ENCODE peak calls at places on chromosomes 2 and 18, in nine cellular contexts. G, M, E, D, A, O, J, F and N are unnamed samples.
A peak's percentile ranks its signal among the peaks of the same experiment; 100 is the strongest.

GRCh38 chr18:48528861-48529260 is 10.0 kb upstream of the CTIF start:
- DNase-seq in M (no peak), D (no peak), O (no peak), E (no peak), F (no peak), G (no peak), J (no peak), A (no peak), N (no peak)

GRCh38 chr2:24491626-24492282 is 700 bp downstream of the NCOA1 start:
- DNase-seq in J (peak; percentile 65), F (peak; percentile 57), A (no peak), D (peak; percentile 87), M (peak; percentile 26), G (peak; percentile 20), O (peak; percentile 17), E (peak; percentile 77), N (no peak)

GRCh38 chr2:132009874-132010521 is 151.8 kb downstream of the ANKRD30BL start:
- DNase-seq in A (peak; percentile 7), M (no peak), D (peak; percentile 44), G (peak; percentile 6), J (no peak), F (no peak), O (no peak), E (peak; percentile 47), N (no peak)

GRCh38 chr2:163341426-163341825 is 394.4 kb downstream of the FIGN start:
- DNase-seq in O (peak; percentile 48), M (peak; percentile 60), F (no peak), E (no peak), J (no peak), D (no peak), A (peak; percentile 69), G (peak; percentile 85), N (peak; percentile 71)

GRCh38 chr2:148670773-148671172 is 26.2 kb downstream of the EPC2 start:
- DNase-seq in D (no peak), O (peak; percentile 73), F (no peak), A (peak; percentile 44), E (no peak), G (peak; percentile 26), M (no peak), J (no peak), N (peak; percentile 77)

GRCh38 chr18:25503567-25504081 is 151.7 kb upstream of the ZNF521 start:
- DNase-seq in F (no peak), O (peak; percentile 42), G (peak; percentile 79), E (peak; percentile 75), D (peak; percentile 64), A (peak; percentile 65), J (no peak), M (peak; percentile 77), N (peak; percentile 49)

GRCh38 chr18:63409301-63409700 is 13.0 kb downstream of the VPS4B start:
- DNase-seq in F (no peak), D (no peak), J (peak; percentile 25), M (peak; percentile 4), G (peak; percentile 38), E (no peak), O (peak; percentile 80), A (peak; percentile 60), N (peak; percentile 34)

GRCh38 chr2:96907405-96908041 is 37.6 kb upstream of the SEMA4C start:
- DNase-seq in G (peak; percentile 55), O (no peak), F (no peak), E (peak; percentile 65), J (no peak), M (peak; percentile 28), A (peak; percentile 21), D (peak; percentile 90), N (no peak)

GRCh38 chr2:112579280-112579679 is 5.1 kb upstream of the CHCHD5 start:
- DNase-seq in E (no peak), G (peak; percentile 88), F (no peak), M (peak; percentile 91), D (no peak), O (peak; percentile 95), J (no peak), A (peak; percentile 92), N (peak; percentile 87)

GRCh38 chr18:13447621-13448020 is 229.1 kb downstream of the LDLRAD4 start:
- DNase-seq in F (no peak), O (no peak), G (peak; percentile 87), D (peak; percentile 49), E (peak; percentile 48), M (peak; percentile 51), A (peak; percentile 45), J (no peak), N (no peak)

GRCh38 chr18:78754311-78755043 is 225.1 kb upstream of the SALL3 start:
- DNase-seq in A (no peak), E (no peak), J (no peak), G (no peak), F (no peak), D (peak; percentile 28), O (no peak), M (no peak), N (no peak)

GRCh38 chr2:196324212-196324611 is 152.8 kb upstream of the STK17B start:
- DNase-seq in F (no peak), G (no peak), O (no peak), E (no peak), M (no peak), J (no peak), D (no peak), A (peak; percentile 44), N (no peak)

GRCh38 chr2:154898269-154898668 is 199.8 kb downstream of the KCNJ3 start:
- DNase-seq in M (no peak), F (no peak), J (no peak), E (no peak), A (no peak), D (no peak), O (no peak), G (no peak), N (no peak)

GRCh38 chr18:7749510-7749981 is 182.4 kb downstream of the PTPRM start:
- DNase-seq in D (no peak), O (no peak), G (no peak), J (no peak), A (peak; percentile 22), F (no peak), E (no peak), M (peak; percentile 35), N (no peak)

GRCh38 chr2:13522917-13523821 is 806.4 kb downstream of the TRIB2 start:
- DNase-seq in F (no peak), E (peak; percentile 17), J (no peak), G (peak; percentile 60), D (no peak), A (no peak), M (no peak), O (peak; percentile 68), N (peak; percentile 86)

GRCh38 chr2:165462433-165462832 is 7.1 kb upstream of the CSRNP3 start:
- DNase-seq in E (no peak), D (no peak), G (no peak), A (no peak), F (no peak), O (no peak), J (no peak), M (no peak), N (no peak)

GRCh38 chr18:37430346-37431076 is 135.1 kb downstream of the CELF4 start:
- DNase-seq in D (no peak), F (no peak), M (no peak), A (no peak), J (no peak), O (no peak), E (peak; percentile 80), G (no peak), N (no peak)

GRCh38 chr2:37880546-37880945 is 44.5 kb upstream of the RMDN2 start:
- DNase-seq in A (no peak), O (peak; percentile 10), D (no peak), F (no peak), J (peak; percentile 14), M (no peak), E (no peak), G (no peak), N (no peak)
- TF ChIP-seq CTCF in A (no peak), O (peak; percentile 30), D (no peak), F (no peak), J (no peak), M (no peak), E (no peak), G (no peak), N (no peak)

GRCh38 chr2:202238234-202239197 is at the start of gene SUMO1:
- DNase-seq in E (peak; percentile 97), D (peak; percentile 95), O (peak; percentile 91), G (peak; percentile 87), A (peak; percentile 86), M (peak; percentile 89), F (peak; percentile 91), J (peak; percentile 96), N (peak; percentile 87)

DNA sequence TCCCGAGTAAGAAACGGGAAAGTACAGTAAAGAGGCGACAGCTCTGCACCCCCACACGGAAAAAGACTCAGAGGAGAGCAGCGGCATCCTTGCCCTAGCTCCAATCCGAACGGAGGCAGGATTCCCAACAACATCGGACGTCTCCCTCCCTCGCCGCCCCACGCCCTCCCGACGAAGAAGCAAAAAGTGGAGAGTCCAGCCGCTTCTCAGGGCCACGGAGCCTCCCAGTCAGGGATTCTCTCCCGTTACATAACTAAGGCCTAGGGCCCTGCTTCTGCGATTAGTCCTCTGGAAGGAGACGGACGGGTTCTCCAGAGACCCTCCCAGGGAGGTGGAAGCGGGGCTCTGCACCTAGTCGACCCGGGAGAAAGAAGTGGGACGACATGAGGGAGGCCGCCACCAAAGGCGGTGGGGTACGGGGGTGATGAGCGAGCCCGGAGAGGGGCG is 587 bp downstream of the SUMO1 start:
- DNase-seq in E (peak; percentile 66), G (peak; percentile 40), A (peak; percentile 54), D (no peak), F (peak; percentile 2), M (peak; percentile 58), J (peak; percentile 25), O (peak; percentile 34), N (peak; percentile 62)
- TF ChIP-seq CTCF in E (no peak), G (no peak), A (no peak), D (no peak), F (no peak), M (no peak), J (no peak), O (no peak), N (no peak)

DNA sequence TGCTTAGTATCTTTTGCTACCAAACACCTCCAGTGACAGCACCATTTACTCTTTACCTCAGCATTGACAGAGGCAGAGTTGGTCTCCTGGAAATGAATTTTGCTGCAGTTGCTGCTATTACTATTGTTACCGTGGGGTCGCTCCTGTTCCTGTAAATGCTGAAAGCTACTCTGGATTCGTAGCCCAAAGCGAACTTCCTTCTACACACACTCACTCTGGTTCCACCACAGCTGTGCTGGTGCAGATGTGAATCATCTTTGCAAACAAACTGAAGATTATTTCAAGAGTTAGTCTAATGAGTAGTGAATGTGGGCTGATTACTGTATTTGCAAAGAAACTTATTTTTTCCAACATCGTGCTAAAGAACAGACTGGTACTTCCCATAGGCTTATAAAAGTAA is 303.9 kb downstream of the LPIN1 start:
- DNase-seq in G (peak; percentile 74), J (no peak), M (no peak), E (no peak), F (no peak), D (no peak), A (peak; percentile 70), O (peak; percentile 90), N (peak; percentile 87)
- TF ChIP-seq CTCF in G (no peak), J (no peak), M (no peak), E (no peak), F (no peak), D (peak; percentile 22), A (no peak), O (peak; percentile 76), N (no peak)

DNA sequence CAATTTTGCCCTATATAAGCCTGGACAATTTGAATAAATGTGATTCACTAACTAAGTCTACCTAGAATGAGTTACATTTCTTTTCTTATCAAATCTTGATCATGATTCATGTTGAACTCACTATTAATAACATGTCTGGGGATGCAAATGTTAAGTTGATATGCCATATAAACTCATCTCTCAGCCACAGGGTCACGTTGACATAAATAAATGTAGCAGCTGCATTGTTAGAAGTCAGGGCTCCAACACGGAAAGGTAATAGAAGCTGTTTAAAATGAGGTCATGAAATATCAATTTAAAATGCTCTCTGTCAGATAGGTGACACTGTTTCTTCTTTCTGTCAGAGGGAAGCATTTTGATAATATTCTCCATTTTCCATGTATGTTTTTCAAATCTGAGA is 521.9 kb downstream of the CCDC85A start:
- DNase-seq in D (no peak), F (no peak), A (no peak), J (no peak), M (no peak), O (peak; percentile 2), G (no peak), E (no peak), N (no peak)
- TF ChIP-seq CTCF in D (no peak), F (no peak), A (no peak), J (no peak), M (no peak), O (no peak), G (no peak), E (no peak), N (no peak)